ENCODE peak calls at places on chromosome 15, in four cellular contexts. T is mesenchymal stem cell, Y is IMR-90, O is neuronal stem cell. P is an unnamed sample.

GRCh38 chr15:22908830-22909229 is 70.4 kb downstream of the NIPA2 start:
- DNase-seq in Y (no peak), O (no peak), T (no peak), P (no peak)

GRCh38 chr15:66706840-66707239 is 4.8 kb downstream of the SMAD6 start:
- DNase-seq in Y (no peak), O (no peak), T (no peak), P (no peak)

GRCh38 chr15:84750583-84751092 is 2.2 kb downstream of the ZNF592 start:
- DNase-seq in T (no peak), O (no peak), Y (no peak), P (no peak)

GRCh38 chr15:31328999-31329639 is 2.5 kb downstream of the KLF13 start:
- DNase-seq in Y (no peak), O (no peak), T (no peak), P (peak; percentile 25)

GRCh38 chr15:29789871-29790270 is 32.4 kb downstream of the TJP1 start:
- DNase-seq in T (no peak), Y (no peak), O (no peak), P (no peak)

GRCh38 chr15:23567921-23568320 is 2.4 kb downstream of the MKRN3 start:
- DNase-seq in T (no peak), O (no peak), Y (no peak), P (no peak)

GRCh38 chr15:84955089-84955848 is 26.4 kb upstream of the PDE8A start:
- DNase-seq in O (peak; percentile 15), T (peak; percentile 81), Y (peak; percentile 78), P (peak; percentile 61)

GRCh38 chr15:52255008-52255407 is 40.6 kb downstream of the MYO5C start:
- DNase-seq in Y (peak; percentile 66), O (no peak), T (peak; percentile 37), P (no peak)

GRCh38 chr15:99477745-99478525 is 87.8 kb upstream of the MEF2A start:
- DNase-seq in Y (no peak), O (no peak), T (no peak), P (no peak)

GRCh38 chr15:63405683-63406456 is 24.2 kb upstream of the CA12 start:
- DNase-seq in Y (no peak), T (no peak), O (no peak), P (no peak)

GRCh38 chr15:72306211-72306785 is 13.7 kb downstream of the CELF6 start:
- DNase-seq in Y (peak; percentile 32), T (no peak), O (no peak), P (no peak)

GRCh38 chr15:99015677-99016568 is 8.3 kb upstream of the PGPEP1L start:
- DNase-seq in O (peak; percentile 24), T (peak; percentile 17), Y (no peak), P (peak; percentile 56)

GRCh38 chr15:89577776-89578115 is 2.5 kb downstream of the TICRR start:
- DNase-seq in T (no peak), O (no peak), Y (no peak), P (no peak)

GRCh38 chr15:48336940-48337339 is 5.7 kb downstream of the DUT start:
- DNase-seq in T (peak; percentile 13), O (peak; percentile 30), Y (peak; percentile 11), P (no peak)

GRCh38 chr15:81189583-81190283 is 6.9 kb upstream of the IL16 start:
- DNase-seq in O (no peak), T (peak; percentile 36), Y (peak; percentile 99), P (peak; percentile 60)

GRCh38 chr15:27410986-27411385 is 440.0 kb downstream of the GABRG3 start:
- DNase-seq in O (no peak), T (no peak), Y (no peak), P (no peak)

GRCh38 chr15:44075535-44075934 is 119.5 kb downstream of the FRMD5 start:
- DNase-seq in T (no peak), Y (no peak), O (no peak), P (no peak)

GRCh38 chr15:42118650-42119531 is 24.5 kb upstream of the PLA2G4D start:
- DNase-seq in O (no peak), Y (no peak), T (no peak), P (no peak)

GRCh38 chr15:89396723-89397652 is 62.4 kb upstream of the POLG start:
- DNase-seq in T (no peak), Y (no peak), O (no peak), P (no peak)

GRCh38 chr15:100021653-100022052 is 288.4 kb upstream of the LYSMD4 start:
- DNase-seq in Y (no peak), O (no peak), T (no peak), P (no peak)

GRCh38 chr15:58474741-58475323 is 43.0 kb downstream of the LIPC start:
- DNase-seq in O (no peak), T (no peak), Y (no peak), P (no peak)

GRCh38 chr15:47505712-47506542 is 211.4 kb upstream of the SEMA6D start:
- DNase-seq in T (no peak), O (no peak), Y (peak; percentile 74), P (no peak)

GRCh38 chr15:66701422-66702034 is 508 bp upstream of the SMAD6 start:
- DNase-seq in Y (no peak), T (peak; percentile 81), O (peak; percentile 67), P (no peak)

GRCh38 chr15:81038975-81039607 is 38.4 kb downstream of the TLNRD1 start:
- DNase-seq in T (no peak), Y (no peak), O (no peak), P (no peak)

DNA sequence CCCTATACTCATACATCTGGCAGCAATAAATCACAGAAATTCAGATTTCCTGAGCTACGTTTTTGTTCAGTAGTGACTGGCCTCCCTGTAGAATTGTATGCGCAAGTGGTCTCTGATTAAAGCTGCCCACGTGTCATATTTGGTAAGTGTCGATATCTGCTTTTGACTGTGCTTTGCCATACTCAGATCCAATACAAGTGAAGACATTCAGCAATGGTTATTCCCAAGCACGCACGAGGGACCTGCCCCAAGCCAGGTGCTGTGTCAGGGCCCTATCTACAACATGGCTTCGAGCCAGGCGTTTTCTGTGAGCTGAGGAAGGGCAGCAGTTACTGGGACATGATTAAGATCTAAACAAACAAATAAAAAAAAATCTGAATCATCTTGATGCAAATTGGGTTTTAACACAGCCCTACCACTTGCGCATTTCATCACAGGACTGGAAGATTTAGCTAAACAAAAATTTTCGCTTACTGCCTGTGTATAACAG is 47.2 kb upstream of the ICE2 start:
- DNase-seq in O (no peak), Y (no peak), T (no peak), P (no peak)
- H3K18ac ChIP-seq in O (no peak overlapping the region), Y (no peak overlapping the region), T (no peak overlapping the region), P (no peak overlapping the region)

GRCh38 chr15:45670061-45670460 is 35.2 kb downstream of the SQOR start:
- DNase-seq in Y (no peak), T (no peak), O (no peak), P (no peak)

GRCh38 chr15:45668386-45668785 is 33.6 kb downstream of the SQOR start:
- DNase-seq in O (no peak), Y (no peak), T (no peak), P (no peak)

GRCh38 chr15:45670511-45670910 is 35.7 kb downstream of the SQOR start:
- DNase-seq in T (peak; percentile 33), Y (peak; percentile 30), O (no peak), P (no peak)

GRCh38 chr15:45667002-45667401 is 32.2 kb downstream of the SQOR start:
- DNase-seq in T (no peak), Y (no peak), O (no peak), P (no peak)

GRCh38 chr15:45669422-45669821 is 34.6 kb downstream of the SQOR start:
- DNase-seq in T (no peak), O (no peak), Y (no peak), P (no peak)
- H3K23ac ChIP-seq in T (no peak overlapping the region), O (no peak overlapping the region), Y (peak overlapping the region; percentile 42), P (no peak overlapping the region)

DNA sequence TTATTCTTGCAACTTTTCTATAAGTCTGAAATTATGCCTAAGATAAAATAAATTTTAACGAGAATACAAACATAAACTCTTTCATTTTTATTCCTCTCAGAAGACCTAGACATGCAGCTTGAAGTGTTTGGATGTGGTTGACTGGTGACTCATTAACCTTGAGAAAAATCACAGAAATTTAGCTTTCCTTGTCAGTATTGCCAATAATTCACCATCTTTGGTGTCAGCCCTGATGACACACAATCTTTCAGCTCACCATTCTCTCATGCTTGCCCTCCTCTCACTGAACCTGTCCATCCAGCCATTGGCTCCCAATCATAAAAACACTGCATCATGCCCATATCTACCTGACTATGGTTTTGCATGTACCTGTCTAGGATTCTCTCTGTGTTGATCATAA is 22.6 kb upstream of the TNFAIP8L3 start:
- DNase-seq in O (no peak), T (no peak), Y (peak; percentile 25), P (no peak)
- H3K18ac ChIP-seq in O (no peak overlapping the region), T (no peak overlapping the region), Y (no peak overlapping the region), P (no peak overlapping the region)

GRCh38 chr15:69452702-69453513 is at the start of gene RPLP1:
- DNase-seq in O (peak; percentile 90), Y (peak; percentile 94), T (peak; percentile 96), P (peak; percentile 95)
- H3K23ac ChIP-seq in O (peak within 1 kb of the TSS; percentile 97), Y (peak within 1 kb of the TSS; percentile 94), T (peak within 1 kb of the TSS; percentile 23), P (no peak within 1 kb of the TSS)

DNA sequence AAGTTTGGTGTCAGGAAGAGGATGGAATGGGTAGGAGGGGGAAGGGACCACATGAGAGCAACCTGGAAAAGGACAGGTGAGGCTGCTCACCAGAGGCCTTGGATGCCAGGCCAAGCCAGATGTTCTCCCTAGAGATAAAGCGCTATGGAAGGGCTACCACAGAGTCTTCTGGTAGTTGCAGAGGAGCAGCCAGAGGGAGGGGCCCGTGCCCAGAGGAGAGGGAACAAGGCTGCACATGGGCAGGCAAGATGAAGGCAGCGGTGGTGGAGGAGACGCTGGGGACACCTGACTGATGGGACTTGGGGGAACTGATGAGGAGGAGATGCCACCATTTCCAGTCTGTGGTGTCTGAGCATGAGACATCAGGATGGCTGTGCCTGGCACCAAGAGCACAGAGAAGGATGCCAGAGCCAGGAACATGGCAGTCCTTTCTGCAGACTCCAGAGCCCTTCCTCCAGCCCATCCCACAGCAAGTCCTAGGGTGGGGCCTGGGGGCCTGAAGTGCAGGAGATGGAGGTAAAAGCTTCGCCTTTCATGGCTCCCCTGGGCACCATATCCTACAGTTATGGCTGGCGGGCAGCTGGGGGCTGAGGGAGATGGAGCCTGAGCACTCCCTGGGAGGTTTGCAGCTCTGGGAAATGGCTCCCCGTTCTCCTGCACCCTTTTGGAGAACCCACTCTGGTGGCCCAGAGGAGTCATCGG is 103.0 kb downstream of the ETFA start:
- DNase-seq in Y (no peak), O (no peak), T (no peak), P (no peak)
- H3K18ac ChIP-seq in Y (no peak overlapping the region), O (no peak overlapping the region), T (no peak overlapping the region), P (no peak overlapping the region)

P was measured in trophoblast cell.